ENCODE peak calls at places on chromosomes 1 and 21, in six cellular contexts. One of them, this sample, is unnamed.

GRCh38 chr1:78958711-78959110 is 47.8 kb downstream of the ADGRL4 start:
- DNase-seq in skeletal muscle cell: no peak
- DNase-seq in H4: no peak
- DNase-seq in NCI-H2081: no peak
- DNase-seq in heart left ventricle: no peak
- DNase-seq in GM23338: no peak
- DNase-seq in this sample: no peak

GRCh38 chr1:167304165-167304564 is 83.5 kb downstream of the POU2F1 start:
- DNase-seq in skeletal muscle cell: no peak
- DNase-seq in H4: no peak
- DNase-seq in NCI-H2081: no peak
- DNase-seq in heart left ventricle: no peak
- DNase-seq in GM23338: no peak
- DNase-seq in this sample: no peak

GRCh38 chr1:174968750-174969244 is 30.9 kb upstream of the CACYBP start:
- DNase-seq in skeletal muscle cell: peak
- DNase-seq in H4: peak
- DNase-seq in NCI-H2081: no peak
- DNase-seq in heart left ventricle: no peak
- DNase-seq in GM23338: no peak
- DNase-seq in this sample: no peak

GRCh38 chr1:200668514-200669313 is 993 bp downstream of the DDX59 start:
- DNase-seq in skeletal muscle cell: no peak
- DNase-seq in H4: no peak
- DNase-seq in NCI-H2081: no peak
- DNase-seq in heart left ventricle: no peak
- DNase-seq in GM23338: no peak
- DNase-seq in this sample: no peak

GRCh38 chr1:27161594-27161993 is 6.7 kb upstream of the SLC9A1 start:
- DNase-seq in skeletal muscle cell: no peak
- DNase-seq in H4: no peak
- DNase-seq in NCI-H2081: no peak
- DNase-seq in heart left ventricle: no peak
- DNase-seq in GM23338: no peak
- DNase-seq in this sample: no peak

GRCh38 chr21:42843021-42843420 is 36.3 kb downstream of the WDR4 start:
- DNase-seq in skeletal muscle cell: no peak
- DNase-seq in H4: no peak
- DNase-seq in NCI-H2081: no peak
- DNase-seq in heart left ventricle: no peak
- DNase-seq in GM23338: no peak
- DNase-seq in this sample: no peak

GRCh38 chr1:55211909-55212308 is 3.3 kb downstream of the USP24 start:
- DNase-seq in skeletal muscle cell: no peak
- DNase-seq in H4: no peak
- DNase-seq in NCI-H2081: no peak
- DNase-seq in heart left ventricle: no peak
- DNase-seq in GM23338: no peak
- DNase-seq in this sample: no peak

GRCh38 chr1:99469641-99470040 is 176.3 kb upstream of the PALMD start:
- DNase-seq in skeletal muscle cell: no peak
- DNase-seq in H4: no peak
- DNase-seq in NCI-H2081: no peak
- DNase-seq in heart left ventricle: no peak
- DNase-seq in GM23338: no peak
- DNase-seq in this sample: no peak

GRCh38 chr1:117754061-117754969 is 148.5 kb downstream of the TENT5C start:
- DNase-seq in skeletal muscle cell: no peak
- DNase-seq in H4: peak
- DNase-seq in NCI-H2081: peak
- DNase-seq in heart left ventricle: no peak
- DNase-seq in GM23338: peak
- DNase-seq in this sample: peak

GRCh38 chr1:144101397-144102050 is 129.7 kb upstream of the FAM72C start:
- DNase-seq in skeletal muscle cell: no peak
- DNase-seq in H4: peak
- DNase-seq in NCI-H2081: no peak
- DNase-seq in heart left ventricle: peak
- DNase-seq in GM23338: no peak
- DNase-seq in this sample: no peak

GRCh38 chr1:244353572-244354091 is 98.1 kb downstream of the ADSS2 start:
- DNase-seq in skeletal muscle cell: peak
- DNase-seq in H4: peak
- DNase-seq in NCI-H2081: no peak
- DNase-seq in heart left ventricle: no peak
- DNase-seq in GM23338: peak
- DNase-seq in this sample: peak

GRCh38 chr21:41656946-41657525 is 109.8 kb downstream of the RIPK4 start:
- DNase-seq in skeletal muscle cell: no peak
- DNase-seq in H4: no peak
- DNase-seq in NCI-H2081: no peak
- DNase-seq in heart left ventricle: no peak
- DNase-seq in GM23338: peak
- DNase-seq in this sample: no peak

GRCh38 chr1:199041173-199041914 is 402.5 kb downstream of the PTPRC start:
- DNase-seq in skeletal muscle cell: no peak
- DNase-seq in H4: no peak
- DNase-seq in NCI-H2081: no peak
- DNase-seq in heart left ventricle: no peak
- DNase-seq in GM23338: no peak
- DNase-seq in this sample: no peak

GRCh38 chr1:7893529-7894180 is 40.8 kb upstream of the UTS2 start:
- DNase-seq in skeletal muscle cell: peak
- DNase-seq in H4: peak
- DNase-seq in NCI-H2081: no peak
- DNase-seq in heart left ventricle: no peak
- DNase-seq in GM23338: no peak
- DNase-seq in this sample: no peak

GRCh38 chr1:31792541-31792940 is 23.3 kb downstream of the SPOCD1 start:
- DNase-seq in skeletal muscle cell: no peak
- DNase-seq in H4: no peak
- DNase-seq in NCI-H2081: no peak
- DNase-seq in heart left ventricle: no peak
- DNase-seq in GM23338: no peak
- DNase-seq in this sample: no peak

GRCh38 chr1:1946540-1946939 is 27.5 kb upstream of the TMEM52 start:
- DNase-seq in skeletal muscle cell: no peak
- DNase-seq in H4: no peak
- DNase-seq in NCI-H2081: no peak
- DNase-seq in heart left ventricle: peak
- DNase-seq in GM23338: no peak
- DNase-seq in this sample: no peak

GRCh38 chr1:186892936-186893335 is 64.2 kb downstream of the PLA2G4A start:
- DNase-seq in skeletal muscle cell: no peak
- DNase-seq in H4: no peak
- DNase-seq in NCI-H2081: no peak
- DNase-seq in heart left ventricle: no peak
- DNase-seq in GM23338: no peak
- DNase-seq in this sample: no peak

GRCh38 chr1:109628540-109629321 is 9.1 kb downstream of the AMPD2 start:
- DNase-seq in skeletal muscle cell: no peak
- DNase-seq in H4: no peak
- DNase-seq in NCI-H2081: no peak
- DNase-seq in heart left ventricle: no peak
- DNase-seq in GM23338: no peak
- DNase-seq in this sample: no peak

GRCh38 chr1:236166041-236166440 is 23.7 kb downstream of the GPR137B start:
- DNase-seq in skeletal muscle cell: no peak
- DNase-seq in H4: no peak
- DNase-seq in NCI-H2081: no peak
- DNase-seq in heart left ventricle: no peak
- DNase-seq in GM23338: no peak
- DNase-seq in this sample: no peak

GRCh38 chr1:31397360-31398095 is 15.5 kb upstream of the SERINC2 start:
- DNase-seq in skeletal muscle cell: no peak
- DNase-seq in H4: no peak
- DNase-seq in NCI-H2081: no peak
- DNase-seq in heart left ventricle: no peak
- DNase-seq in GM23338: no peak
- DNase-seq in this sample: no peak

GRCh38 chr1:245154429-245155185 is at the start of gene KIF26B:
- DNase-seq in skeletal muscle cell: no peak
- DNase-seq in H4: peak
- DNase-seq in NCI-H2081: peak
- DNase-seq in heart left ventricle: peak
- DNase-seq in GM23338: peak
- DNase-seq in this sample: no peak

GRCh38 chr1:7422081-7422480 is 349.0 kb upstream of the VAMP3 start:
- DNase-seq in skeletal muscle cell: no peak
- DNase-seq in H4: no peak
- DNase-seq in NCI-H2081: no peak
- DNase-seq in heart left ventricle: peak
- DNase-seq in GM23338: no peak
- DNase-seq in this sample: no peak

GRCh38 chr1:182174202-182174855 is 112.8 kb upstream of the ZNF648 start:
- DNase-seq in skeletal muscle cell: no peak
- DNase-seq in H4: no peak
- DNase-seq in NCI-H2081: no peak
- DNase-seq in heart left ventricle: peak
- DNase-seq in GM23338: no peak
- DNase-seq in this sample: no peak

GRCh38 chr1:161258439-161259386 is at the start of gene PCP4L1:
- DNase-seq in skeletal muscle cell: peak
- DNase-seq in H4: no peak
- DNase-seq in NCI-H2081: peak
- DNase-seq in heart left ventricle: peak
- DNase-seq in GM23338: peak
- DNase-seq in this sample: peak

GRCh38 chr1:85102479-85102878 is 54.2 kb upstream of the MCOLN3 start:
- DNase-seq in skeletal muscle cell: no peak
- DNase-seq in H4: no peak
- DNase-seq in NCI-H2081: no peak
- DNase-seq in heart left ventricle: no peak
- DNase-seq in GM23338: no peak
- DNase-seq in this sample: no peak

GRCh38 chr1:111733996-111734369 is 5.2 kb downstream of the INKA2 start:
- DNase-seq in skeletal muscle cell: no peak
- DNase-seq in H4: no peak
- DNase-seq in NCI-H2081: no peak
- DNase-seq in heart left ventricle: no peak
- DNase-seq in GM23338: no peak
- DNase-seq in this sample: no peak

GRCh38 chr1:212596798-212597197 is 11.8 kb upstream of the ATF3 start:
- DNase-seq in skeletal muscle cell: no peak
- DNase-seq in H4: no peak
- DNase-seq in NCI-H2081: no peak
- DNase-seq in heart left ventricle: no peak
- DNase-seq in GM23338: no peak
- DNase-seq in this sample: no peak

GRCh38 chr1:234132799-234133198 is 228.3 kb downstream of the SLC35F3 start:
- DNase-seq in skeletal muscle cell: no peak
- DNase-seq in H4: no peak
- DNase-seq in NCI-H2081: no peak
- DNase-seq in heart left ventricle: no peak
- DNase-seq in GM23338: no peak
- DNase-seq in this sample: no peak

GRCh38 chr1:85587846-85588245 is 7.3 kb downstream of the CCN1 start:
- DNase-seq in skeletal muscle cell: no peak
- DNase-seq in H4: no peak
- DNase-seq in NCI-H2081: no peak
- DNase-seq in heart left ventricle: no peak
- DNase-seq in GM23338: no peak
- DNase-seq in this sample: no peak

GRCh38 chr1:66349277-66349676 is 184.7 kb upstream of the SGIP1 start:
- DNase-seq in skeletal muscle cell: no peak
- DNase-seq in H4: no peak
- DNase-seq in NCI-H2081: no peak
- DNase-seq in heart left ventricle: no peak
- DNase-seq in GM23338: no peak
- DNase-seq in this sample: no peak

GRCh38 chr1:1678581-1679380 is 13.8 kb downstream of the SLC35E2B start:
- DNase-seq in skeletal muscle cell: no peak
- DNase-seq in H4: no peak
- DNase-seq in NCI-H2081: no peak
- DNase-seq in heart left ventricle: peak
- DNase-seq in GM23338: peak
- DNase-seq in this sample: no peak

GRCh38 chr1:7313081-7313546 is 458.0 kb upstream of the VAMP3 start:
- DNase-seq in skeletal muscle cell: no peak
- DNase-seq in H4: no peak
- DNase-seq in NCI-H2081: peak
- DNase-seq in heart left ventricle: no peak
- DNase-seq in GM23338: no peak
- DNase-seq in this sample: no peak

GRCh38 chr1:186835448-186835847 is 6.7 kb downstream of the PLA2G4A start:
- DNase-seq in skeletal muscle cell: no peak
- DNase-seq in H4: no peak
- DNase-seq in NCI-H2081: no peak
- DNase-seq in heart left ventricle: no peak
- DNase-seq in GM23338: no peak
- DNase-seq in this sample: no peak